ENCODE peak calls at places on chromosomes 13 and 19, in four cellular contexts. J, W, N and R are unnamed samples.

GRCh38 chr19:39408392-39409206 is 2.0 kb downstream of the ZFP36 start:
- DNase-seq in N (no peak), J (peak), W (no peak), R (no peak)

GRCh38 chr13:44136693-44137268 is 236.8 kb upstream of the SERP2 start:
- DNase-seq in N (no peak), J (no peak), W (no peak), R (no peak)

GRCh38 chr19:15935167-15935702 is 906 bp upstream of the CYP4F11 start:
- DNase-seq in W (no peak), N (peak), J (peak), R (no peak)

GRCh38 chr19:45400192-45400591 is 4.7 kb downstream of the PPP1R13L start:
- DNase-seq in W (no peak), N (no peak), J (no peak), R (no peak)

GRCh38 chr19:8452446-8453123 is 7.8 kb downstream of the HNRNPM start:
- DNase-seq in N (no peak), J (no peak), W (no peak), R (no peak)

GRCh38 chr13:46168341-46168740 is 13.6 kb downstream of the LCP1 start:
- DNase-seq in J (no peak), W (no peak), N (peak), R (no peak)

GRCh38 chr13:112333756-112334543 is 42.2 kb upstream of the SPACA7 start:
- DNase-seq in J (peak), N (peak), W (no peak), R (no peak)

GRCh38 chr13:23672616-23673015 is 102.4 kb downstream of the TNFRSF19 start:
- DNase-seq in W (no peak), J (no peak), N (no peak), R (no peak)

GRCh38 chr13:26584713-26585112 is 27.2 kb downstream of the WASF3 start:
- DNase-seq in W (no peak), N (no peak), J (no peak), R (no peak)

GRCh38 chr19:741506-742131 is 9.3 kb upstream of the MISP start:
- DNase-seq in N (peak), J (no peak), W (no peak), R (no peak)

DNA sequence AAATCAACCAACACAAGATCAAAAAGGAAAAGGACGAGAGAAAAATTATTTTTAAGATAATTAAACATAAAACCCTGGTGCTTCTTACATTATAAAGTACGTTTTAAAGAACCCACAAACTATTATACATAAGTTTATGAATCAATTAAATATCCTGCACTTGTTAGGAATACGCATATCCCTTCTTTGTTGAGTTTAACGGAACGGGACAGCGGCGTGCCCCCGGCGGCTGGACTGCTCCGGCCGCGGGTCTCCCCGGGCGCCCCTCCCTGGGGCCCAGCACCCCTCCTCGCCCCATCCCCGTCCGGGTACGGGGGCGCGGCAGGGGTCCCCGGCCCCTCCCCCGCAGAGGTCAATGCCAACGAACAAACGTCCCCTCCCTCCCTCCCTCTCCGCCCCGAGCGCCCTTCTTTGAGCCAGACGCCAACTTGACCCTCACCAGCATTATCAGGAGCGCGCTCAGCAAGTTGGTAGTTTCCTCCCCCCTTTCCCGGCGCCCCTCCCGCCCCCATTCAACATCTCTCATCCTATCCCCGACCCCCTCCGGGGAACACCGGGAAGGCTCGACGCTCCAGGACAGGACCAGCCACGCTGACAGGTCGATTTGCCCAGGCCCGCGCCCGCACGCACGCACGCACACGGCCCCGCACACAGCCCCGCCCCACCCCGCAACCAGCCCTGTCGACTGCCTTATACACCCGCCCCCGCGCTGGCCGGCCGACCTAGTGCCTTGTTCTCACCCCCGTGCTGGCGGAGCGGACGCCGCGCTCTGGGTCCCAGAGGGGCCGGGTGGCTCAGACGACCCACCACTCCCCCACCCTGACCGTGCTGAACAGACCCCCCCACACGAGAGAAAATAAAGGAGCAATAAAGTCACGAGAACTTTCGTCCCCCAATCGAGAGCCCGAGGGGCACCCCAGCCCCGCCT is 5.1 kb downstream of the LYL1 start:
- DNase-seq in J (no peak), W (no peak), N (peak), R (peak)
- TF ChIP-seq EGR1 in J (no peak), W (no peak), N (peak), R (no peak)

GRCh38 chr13:30892966-30893365 is 13.1 kb upstream of the MEDAG start:
- DNase-seq in J (peak), N (peak), W (no peak), R (no peak)
- TF ChIP-seq EGR1 in J (peak), N (no peak), W (no peak), R (no peak)

DNA sequence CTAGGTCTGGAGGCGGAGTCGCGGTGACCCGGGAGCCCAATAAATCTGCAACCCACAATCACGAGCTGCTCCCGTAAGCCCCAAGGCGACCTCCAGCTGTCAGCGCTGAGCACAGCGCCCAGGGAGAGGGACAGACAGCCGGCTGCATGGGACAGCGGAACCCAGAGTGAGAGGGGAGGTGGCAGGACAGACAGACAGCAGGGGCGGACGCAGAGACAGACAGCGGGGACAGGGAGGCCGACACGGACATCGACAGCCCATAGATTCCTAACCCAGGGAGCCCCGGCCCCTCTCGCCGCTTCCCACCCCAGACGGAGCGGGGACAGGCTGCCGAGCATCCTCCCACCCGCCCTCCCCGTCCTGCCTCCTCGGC is at the start of gene SLC5A5:
- DNase-seq in J (no peak), N (peak), W (no peak), R (no peak)
- TF ChIP-seq EGR1 in J (no peak), N (no peak), W (no peak), R (no peak)

DNA sequence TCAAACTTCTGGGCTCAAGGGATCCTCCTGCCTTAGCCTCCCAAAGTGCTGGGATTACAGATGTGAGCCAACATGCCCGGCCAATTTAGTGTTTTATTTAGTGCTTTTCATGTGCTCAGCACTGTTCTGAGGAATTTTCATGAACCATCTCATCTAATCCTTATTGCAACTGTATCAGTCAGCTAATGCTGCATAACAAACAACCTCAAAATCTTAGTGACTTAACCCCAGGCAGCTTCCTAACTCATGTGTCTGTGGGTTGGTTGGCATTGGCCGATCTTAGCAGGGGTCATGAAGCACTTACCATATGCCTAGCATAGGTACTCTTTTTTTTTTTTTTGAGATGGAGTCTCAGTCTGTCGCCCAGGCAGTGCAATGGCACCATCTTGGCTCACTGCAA is 6.2 kb upstream of the SDHAF1 start:
- DNase-seq in J (no peak), W (no peak), N (no peak), R (no peak)
- TF ChIP-seq EGR1 in J (no peak), W (no peak), N (no peak), R (no peak)

DNA sequence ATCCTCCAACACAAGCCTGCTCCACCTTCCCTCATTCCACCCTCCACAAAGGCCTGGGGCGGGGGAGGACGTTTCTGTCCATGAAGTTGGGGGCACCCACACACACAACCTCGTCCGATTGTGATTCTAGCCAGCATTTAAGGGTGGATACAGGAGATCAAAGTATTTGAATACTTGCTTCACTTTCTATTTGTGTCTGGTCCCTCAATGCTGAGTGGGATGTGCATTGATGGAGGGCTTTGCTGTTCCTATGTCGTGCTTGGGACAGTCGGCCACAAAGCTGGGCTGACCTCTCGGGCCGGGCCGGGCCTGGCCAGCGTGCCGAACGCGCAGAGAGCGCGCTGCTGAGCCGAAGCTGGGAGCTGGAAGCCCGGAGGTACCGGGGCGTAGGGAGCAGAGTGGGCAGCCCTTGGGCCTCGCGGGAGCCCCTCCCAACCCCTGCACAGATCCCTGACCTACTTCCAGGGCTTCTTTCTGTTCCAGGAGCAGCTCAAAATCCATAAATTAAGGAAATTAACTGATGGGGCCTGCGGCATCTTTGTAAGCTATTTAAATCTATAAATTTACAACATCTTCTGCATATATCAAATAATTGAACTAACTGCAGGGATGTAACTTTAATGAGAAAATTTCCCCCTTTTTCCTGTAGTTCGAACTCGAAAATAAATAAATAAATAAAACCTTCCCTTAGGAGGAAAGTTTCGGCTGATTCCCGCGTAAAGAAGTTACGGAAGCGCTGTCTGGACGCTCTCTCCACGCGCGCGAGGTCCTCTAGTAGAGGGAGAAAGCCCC is 1.9 kb upstream of the KCTD15 start:
- DNase-seq in N (no peak), J (no peak), W (no peak), R (no peak)
- TF ChIP-seq EGR1 in N (no peak), J (no peak), W (no peak), R (no peak)